ENCODE peak calls at places on chromosomes 3 and 15, in seven cellular contexts. N is astrocyte of the spinal cord, W is HL-60, X is AG09309, J is ovary, Q is fibroblast of lung, U is H1. R is an unnamed sample.

GRCh38 chr3:120773932-120774331 is 31.4 kb downstream of the GTF2E1 start:
- DNase-seq in N (peak; percentile 63), W (no peak), X (no peak), J (no peak), Q (no peak), U (no peak), R (peak; percentile 37)

GRCh38 chr15:80887148-80887547 is 102.5 kb downstream of the MESD start:
- DNase-seq in N (peak; percentile 22), W (no peak), X (no peak), J (no peak), Q (no peak), U (no peak), R (no peak)

GRCh38 chr15:52414936-52415335 is 113.7 kb downstream of the MYO5A start:
- DNase-seq in N (no peak), W (no peak), X (no peak), J (no peak), Q (no peak), U (no peak), R (no peak)

GRCh38 chr3:142604940-142605339 is 8.7 kb downstream of the PLS1 start:
- DNase-seq in N (no peak), W (no peak), X (no peak), J (no peak), Q (no peak), U (no peak), R (no peak)

GRCh38 chr3:67127254-67127653 is 129.1 kb downstream of the KBTBD8 start:
- DNase-seq in N (no peak), W (no peak), X (no peak), J (no peak), Q (no peak), U (no peak), R (no peak)

GRCh38 chr3:12287727-12288465 is 974 bp upstream of the PPARG start:
- DNase-seq in N (no peak), W (peak; percentile 33), X (no peak), J (peak; percentile 78), Q (peak; percentile 47), U (peak; percentile 62), R (peak; percentile 31)

GRCh38 chr3:133437391-133438093 is 37.7 kb downstream of the BFSP2 start:
- DNase-seq in N (peak; percentile 25), W (no peak), X (no peak), J (no peak), Q (peak; percentile 10), U (no peak), R (peak; percentile 68)

GRCh38 chr15:41903782-41904181 is 9.9 kb upstream of the SPTBN5 start:
- DNase-seq in N (no peak), W (no peak), X (no peak), J (no peak), Q (no peak), U (no peak), R (no peak)

GRCh38 chr15:70967646-70968045 is 75.0 kb downstream of the LRRC49 start:
- DNase-seq in N (no peak), W (no peak), X (no peak), J (no peak), Q (no peak), U (no peak), R (no peak)

GRCh38 chr3:9704343-9705322 is 1.0 kb downstream of the CPNE9 start:
- DNase-seq in N (no peak), W (no peak), X (no peak), J (peak; percentile 61), Q (peak; percentile 25), U (peak; percentile 96), R (peak; percentile 21)

GRCh38 chr3:127959873-127960272 is 44.8 kb downstream of the KBTBD12 start:
- DNase-seq in N (peak; percentile 40), W (peak; percentile 48), X (no peak), J (no peak), Q (peak; percentile 43), U (peak; percentile 59), R (peak; percentile 60)

GRCh38 chr3:175304437-175304836 is 445.3 kb downstream of the NAALADL2 start:
- DNase-seq in N (no peak), W (no peak), X (no peak), J (no peak), Q (no peak), U (no peak), R (no peak)

GRCh38 chr3:58874248-58874741 is 175.5 kb downstream of the CFAP20DC start:
- DNase-seq in N (peak; percentile 16), W (no peak), X (no peak), J (no peak), Q (no peak), U (no peak), R (no peak)

GRCh38 chr3:146464005-146464595 is 5.3 kb downstream of the PLSCR2 start:
- DNase-seq in N (peak; percentile 59), W (no peak), X (no peak), J (no peak), Q (peak; percentile 71), U (no peak), R (peak; percentile 19)

GRCh38 chr3:50205719-50206276 is 727 bp downstream of the SLC38A3 start:
- DNase-seq in N (no peak), W (peak; percentile 44), X (no peak), J (peak; percentile 57), Q (no peak), U (peak; percentile 89), R (no peak)

GRCh38 chr3:6733699-6734394 is 127.1 kb upstream of the GRM7 start:
- DNase-seq in N (no peak), W (no peak), X (no peak), J (no peak), Q (no peak), U (no peak), R (no peak)

GRCh38 chr3:30682434-30683155 is 76.2 kb downstream of the TGFBR2 start:
- DNase-seq in N (no peak), W (peak; percentile 38), X (no peak), J (no peak), Q (no peak), U (no peak), R (no peak)

GRCh38 chr3:53269888-53270880 is 14.4 kb upstream of the TKT start:
- DNase-seq in N (peak; percentile 97), W (peak; percentile 97), X (peak; percentile 97), J (peak; percentile 81), Q (peak; percentile 98), U (peak; percentile 74), R (peak; percentile 98)

GRCh38 chr15:66241301-66241700 is 12.2 kb downstream of the MEGF11 start:
- DNase-seq in N (no peak), W (no peak), X (no peak), J (no peak), Q (no peak), U (no peak), R (no peak)

GRCh38 chr3:159417761-159418160 is 570.9 kb upstream of the IL12A start:
- DNase-seq in N (no peak), W (no peak), X (no peak), J (no peak), Q (no peak), U (no peak), R (peak; percentile 49)

GRCh38 chr3:59867185-59868002 is 817.6 kb upstream of the CFAP20DC start:
- DNase-seq in N (no peak), W (no peak), X (no peak), J (no peak), Q (no peak), U (no peak), R (no peak)

GRCh38 chr3:178291971-178292370 is 244.3 kb upstream of the KCNMB2 start:
- DNase-seq in N (no peak), W (no peak), X (no peak), J (no peak), Q (no peak), U (no peak), R (no peak)

GRCh38 chr15:34084086-34084485 is 17.6 kb downstream of the EMC7 start:
- DNase-seq in N (peak; percentile 38), W (no peak), X (peak; percentile 68), J (no peak), Q (peak; percentile 90), U (no peak), R (no peak)
- TF ChIP-seq CTCF in N (no peak), W (no peak), X (no peak), J (no peak), Q (no peak), U (no peak), R (no peak)

GRCh38 chr3:169286214-169286613 is 377.3 kb downstream of the MECOM start:
- DNase-seq in N (no peak), W (no peak), X (no peak), J (no peak), Q (no peak), U (no peak), R (no peak)

GRCh38 chr3:169289303-169289702 is 374.2 kb downstream of the MECOM start:
- DNase-seq in N (no peak), W (no peak), X (no peak), J (no peak), Q (no peak), U (no peak), R (no peak)

GRCh38 chr3:169285057-169285990 is 378.2 kb downstream of the MECOM start:
- DNase-seq in N (no peak), W (no peak), X (no peak), J (no peak), Q (peak; percentile 14), U (no peak), R (no peak)

GRCh38 chr3:169286992-169287391 is 376.5 kb downstream of the MECOM start:
- DNase-seq in N (no peak), W (no peak), X (no peak), J (no peak), Q (no peak), U (no peak), R (no peak)

GRCh38 chr3:169288548-169288947 is 375.0 kb downstream of the MECOM start:
- DNase-seq in N (no peak), W (no peak), X (no peak), J (no peak), Q (no peak), U (no peak), R (no peak)
- H3K4me3 ChIP-seq in N (no peak overlapping the region), W (no peak overlapping the region), X (no peak overlapping the region), J (no peak overlapping the region), Q (no peak overlapping the region), U (no peak overlapping the region), R (no peak overlapping the region)

GRCh38 chr3:111581403-111582113 is 13.6 kb downstream of the ZBED2 start:
- DNase-seq in N (no peak), W (no peak), X (no peak), J (no peak), Q (no peak), U (no peak), R (no peak)

GRCh38 chr3:111582114-111582461 is 13.1 kb downstream of the ZBED2 start:
- DNase-seq in N (peak; percentile 89), W (no peak), X (peak; percentile 68), J (no peak), Q (peak; percentile 34), U (no peak), R (peak; percentile 89)

GRCh38 chr3:111585214-111585613 is 9.9 kb downstream of the ZBED2 start:
- DNase-seq in N (peak; percentile 37), W (no peak), X (no peak), J (no peak), Q (no peak), U (no peak), R (peak; percentile 7)

GRCh38 chr3:111588527-111588926 is 6.6 kb downstream of the ZBED2 start:
- DNase-seq in N (no peak), W (no peak), X (no peak), J (no peak), Q (no peak), U (no peak), R (no peak)

GRCh38 chr3:111584724-111585123 is 10.4 kb downstream of the ZBED2 start:
- DNase-seq in N (no peak), W (no peak), X (no peak), J (no peak), Q (no peak), U (no peak), R (no peak)
- TF ChIP-seq CTCF in N (no peak), W (no peak), X (no peak), J (no peak), Q (no peak), U (no peak), R (no peak)

GRCh38 chr3:126284258-126284904 is 72.8 kb downstream of the KLF15 start:
- DNase-seq in N (peak; percentile 38), W (no peak), X (no peak), J (no peak), Q (peak; percentile 28), U (no peak), R (no peak)
- H3K4me3 ChIP-seq in N (no peak overlapping the region), W (no peak overlapping the region), X (no peak overlapping the region), J (no peak overlapping the region), Q (no peak overlapping the region), U (no peak overlapping the region), R (no peak overlapping the region)

R was measured in cardiac fibroblast.